ENCODE peak calls at places on chromosomes 2 and 18, in nine cellular contexts. One of them, this sample, is unnamed.
A peak's percentile ranks its signal among the peaks of the same experiment; 100 is the strongest.

GRCh38 chr2:150274108-150274507 is 213.4 kb downstream of the RND3 start:
- DNase-seq in dorsolateral prefrontal cortex: no peak
- DNase-seq in AG04449: no peak
- DNase-seq in HuH-7.5: no peak
- DNase-seq in NCI-H2081: no peak
- DNase-seq in HCEC 1CT: peak; percentile 77
- DNase-seq in AG04450: no peak
- DNase-seq in activated CD4-positive, CD25-positive, alpha-beta regulatory T cell: no peak
- DNase-seq in activated CD8-positive, alpha-beta memory T cell treated with anti-CD3 and anti-CD28 coated beads, Interleukin-2, amount 10 ng/mL, durations not matched to agents 7 days and 5 days: no peak
- DNase-seq in this sample: no peak

GRCh38 chr2:218022851-218023530 is 20.2 kb upstream of the TNS1 start:
- DNase-seq in activated CD4-positive, CD25-positive, alpha-beta regulatory T cell: no peak
- DNase-seq in dorsolateral prefrontal cortex: no peak
- DNase-seq in activated CD8-positive, alpha-beta memory T cell treated with anti-CD3 and anti-CD28 coated beads, Interleukin-2, amount 10 ng/mL, durations not matched to agents 7 days and 5 days: no peak
- DNase-seq in HuH-7.5: no peak
- DNase-seq in HCEC 1CT: no peak
- DNase-seq in NCI-H2081: no peak
- DNase-seq in AG04450: no peak
- DNase-seq in AG04449: no peak
- DNase-seq in this sample: no peak

GRCh38 chr2:40256649-40257048 is 195.2 kb downstream of the SLC8A1 start:
- DNase-seq in activated CD8-positive, alpha-beta memory T cell treated with anti-CD3 and anti-CD28 coated beads, Interleukin-2, amount 10 ng/mL, durations not matched to agents 7 days and 5 days: no peak
- DNase-seq in dorsolateral prefrontal cortex: no peak
- DNase-seq in NCI-H2081: peak; percentile 72
- DNase-seq in HCEC 1CT: peak; percentile 65
- DNase-seq in AG04449: no peak
- DNase-seq in activated CD4-positive, CD25-positive, alpha-beta regulatory T cell: no peak
- DNase-seq in HuH-7.5: no peak
- DNase-seq in AG04450: no peak
- DNase-seq in this sample: no peak

GRCh38 chr2:80288576-80288975 is 16.0 kb downstream of the LRRTM1 start:
- DNase-seq in NCI-H2081: peak; percentile 4
- DNase-seq in activated CD4-positive, CD25-positive, alpha-beta regulatory T cell: no peak
- DNase-seq in activated CD8-positive, alpha-beta memory T cell treated with anti-CD3 and anti-CD28 coated beads, Interleukin-2, amount 10 ng/mL, durations not matched to agents 7 days and 5 days: no peak
- DNase-seq in AG04449: no peak
- DNase-seq in HuH-7.5: no peak
- DNase-seq in AG04450: no peak
- DNase-seq in dorsolateral prefrontal cortex: peak; percentile 59
- DNase-seq in HCEC 1CT: no peak
- DNase-seq in this sample: no peak

GRCh38 chr18:70491734-70492348 is 203.0 kb downstream of the SOCS6 start:
- DNase-seq in dorsolateral prefrontal cortex: peak; percentile 78
- DNase-seq in AG04449: no peak
- DNase-seq in activated CD8-positive, alpha-beta memory T cell treated with anti-CD3 and anti-CD28 coated beads, Interleukin-2, amount 10 ng/mL, durations not matched to agents 7 days and 5 days: peak; percentile 62
- DNase-seq in HCEC 1CT: peak; percentile 34
- DNase-seq in HuH-7.5: peak; percentile 10
- DNase-seq in NCI-H2081: peak; percentile 53
- DNase-seq in AG04450: no peak
- DNase-seq in activated CD4-positive, CD25-positive, alpha-beta regulatory T cell: peak; percentile 6
- DNase-seq in this sample: peak; percentile 56

GRCh38 chr2:184611221-184612085 is 13.1 kb downstream of the ZNF804A start:
- DNase-seq in activated CD8-positive, alpha-beta memory T cell treated with anti-CD3 and anti-CD28 coated beads, Interleukin-2, amount 10 ng/mL, durations not matched to agents 7 days and 5 days: no peak
- DNase-seq in dorsolateral prefrontal cortex: no peak
- DNase-seq in NCI-H2081: peak; percentile 40
- DNase-seq in activated CD4-positive, CD25-positive, alpha-beta regulatory T cell: no peak
- DNase-seq in AG04449: no peak
- DNase-seq in AG04450: no peak
- DNase-seq in HCEC 1CT: peak; percentile 59
- DNase-seq in HuH-7.5: no peak
- DNase-seq in this sample: no peak

GRCh38 chr2:103667335-103667884 is 905.6 kb downstream of the TMEM182 start:
- DNase-seq in AG04449: no peak
- DNase-seq in NCI-H2081: no peak
- DNase-seq in HuH-7.5: no peak
- DNase-seq in activated CD8-positive, alpha-beta memory T cell treated with anti-CD3 and anti-CD28 coated beads, Interleukin-2, amount 10 ng/mL, durations not matched to agents 7 days and 5 days: no peak
- DNase-seq in HCEC 1CT: no peak
- DNase-seq in activated CD4-positive, CD25-positive, alpha-beta regulatory T cell: no peak
- DNase-seq in dorsolateral prefrontal cortex: no peak
- DNase-seq in AG04450: no peak
- DNase-seq in this sample: no peak

GRCh38 chr2:73250872-73251846 is 17.1 kb downstream of the CCT7 start:
- DNase-seq in AG04449: no peak
- DNase-seq in dorsolateral prefrontal cortex: no peak
- DNase-seq in activated CD8-positive, alpha-beta memory T cell treated with anti-CD3 and anti-CD28 coated beads, Interleukin-2, amount 10 ng/mL, durations not matched to agents 7 days and 5 days: no peak
- DNase-seq in NCI-H2081: no peak
- DNase-seq in HuH-7.5: no peak
- DNase-seq in HCEC 1CT: no peak
- DNase-seq in activated CD4-positive, CD25-positive, alpha-beta regulatory T cell: no peak
- DNase-seq in AG04450: no peak
- DNase-seq in this sample: no peak

GRCh38 chr2:156784034-156784433 is 347.9 kb downstream of the GPD2 start:
- DNase-seq in AG04449: no peak
- DNase-seq in activated CD4-positive, CD25-positive, alpha-beta regulatory T cell: no peak
- DNase-seq in NCI-H2081: peak; percentile 64
- DNase-seq in AG04450: no peak
- DNase-seq in dorsolateral prefrontal cortex: no peak
- DNase-seq in HCEC 1CT: no peak
- DNase-seq in HuH-7.5: no peak
- DNase-seq in activated CD8-positive, alpha-beta memory T cell treated with anti-CD3 and anti-CD28 coated beads, Interleukin-2, amount 10 ng/mL, durations not matched to agents 7 days and 5 days: no peak
- DNase-seq in this sample: no peak

GRCh38 chr2:176159678-176160250 is 2.7 kb downstream of the HOXD3 start:
- DNase-seq in activated CD4-positive, CD25-positive, alpha-beta regulatory T cell: no peak
- DNase-seq in activated CD8-positive, alpha-beta memory T cell treated with anti-CD3 and anti-CD28 coated beads, Interleukin-2, amount 10 ng/mL, durations not matched to agents 7 days and 5 days: no peak
- DNase-seq in AG04449: no peak
- DNase-seq in dorsolateral prefrontal cortex: no peak
- DNase-seq in HuH-7.5: no peak
- DNase-seq in HCEC 1CT: no peak
- DNase-seq in NCI-H2081: no peak
- DNase-seq in AG04450: no peak
- DNase-seq in this sample: no peak

GRCh38 chr2:231300020-231300721 is 95.3 kb upstream of the B3GNT7 start:
- DNase-seq in activated CD8-positive, alpha-beta memory T cell treated with anti-CD3 and anti-CD28 coated beads, Interleukin-2, amount 10 ng/mL, durations not matched to agents 7 days and 5 days: no peak
- DNase-seq in dorsolateral prefrontal cortex: no peak
- DNase-seq in activated CD4-positive, CD25-positive, alpha-beta regulatory T cell: no peak
- DNase-seq in NCI-H2081: no peak
- DNase-seq in AG04450: no peak
- DNase-seq in HCEC 1CT: no peak
- DNase-seq in AG04449: no peak
- DNase-seq in HuH-7.5: no peak
- DNase-seq in this sample: no peak

GRCh38 chr2:38836801-38837200 is 38.9 kb downstream of the DHX57 start:
- DNase-seq in HuH-7.5: no peak
- DNase-seq in AG04449: no peak
- DNase-seq in NCI-H2081: no peak
- DNase-seq in AG04450: no peak
- DNase-seq in activated CD8-positive, alpha-beta memory T cell treated with anti-CD3 and anti-CD28 coated beads, Interleukin-2, amount 10 ng/mL, durations not matched to agents 7 days and 5 days: no peak
- DNase-seq in activated CD4-positive, CD25-positive, alpha-beta regulatory T cell: no peak
- DNase-seq in dorsolateral prefrontal cortex: no peak
- DNase-seq in HCEC 1CT: no peak
- DNase-seq in this sample: no peak

GRCh38 chr2:138689705-138690104 is 90.5 kb downstream of the NXPH2 start:
- DNase-seq in AG04449: no peak
- DNase-seq in AG04450: no peak
- DNase-seq in activated CD4-positive, CD25-positive, alpha-beta regulatory T cell: no peak
- DNase-seq in HCEC 1CT: no peak
- DNase-seq in HuH-7.5: no peak
- DNase-seq in dorsolateral prefrontal cortex: no peak
- DNase-seq in NCI-H2081: no peak
- DNase-seq in activated CD8-positive, alpha-beta memory T cell treated with anti-CD3 and anti-CD28 coated beads, Interleukin-2, amount 10 ng/mL, durations not matched to agents 7 days and 5 days: peak; percentile 50
- DNase-seq in this sample: no peak

GRCh38 chr2:18268400-18268799 is 292.1 kb downstream of the RDH14 start:
- DNase-seq in NCI-H2081: no peak
- DNase-seq in dorsolateral prefrontal cortex: no peak
- DNase-seq in HCEC 1CT: no peak
- DNase-seq in activated CD8-positive, alpha-beta memory T cell treated with anti-CD3 and anti-CD28 coated beads, Interleukin-2, amount 10 ng/mL, durations not matched to agents 7 days and 5 days: no peak
- DNase-seq in activated CD4-positive, CD25-positive, alpha-beta regulatory T cell: no peak
- DNase-seq in AG04450: no peak
- DNase-seq in HuH-7.5: no peak
- DNase-seq in AG04449: no peak
- DNase-seq in this sample: no peak